ENCODE peak calls at places on chromosome 21, in six cellular contexts. H, P, A, N, C and E are unnamed samples.

GRCh38 chr21:14736162-14736561 is 190.0 kb upstream of the SAMSN1 start:
- DNase-seq in C (no peak), N (no peak), H (no peak), P (no peak), A (no peak), E (peak; percentile 3)

GRCh38 chr21:17538576-17538975 is 25.7 kb downstream of the CXADR start:
- DNase-seq in A (no peak), H (no peak), C (no peak), P (no peak), N (no peak), E (no peak)

GRCh38 chr21:14520535-14520934 is 25.6 kb downstream of the SAMSN1 start:
- DNase-seq in P (no peak), N (no peak), A (no peak), C (no peak), H (no peak), E (no peak)

GRCh38 chr21:24023936-24024335 is 1583.3 kb downstream of the MRPL39 start:
- DNase-seq in A (no peak), P (no peak), N (no peak), H (peak; percentile 1), C (no peak), E (no peak)

GRCh38 chr21:36820176-36821031 is 121.5 kb downstream of the SIM2 start:
- DNase-seq in A (no peak), H (peak; percentile 7), N (no peak), P (no peak), C (peak; percentile 89), E (no peak)

GRCh38 chr21:37452222-37452621 is 85.6 kb downstream of the DYRK1A start:
- DNase-seq in N (no peak), C (no peak), A (peak; percentile 92), P (no peak), H (peak; percentile 94), E (no peak)

GRCh38 chr21:26977741-26978140 is 10.9 kb upstream of the ADAMTS5 start:
- DNase-seq in N (no peak), C (no peak), A (peak; percentile 22), P (no peak), H (peak; percentile 32), E (no peak)

GRCh38 chr21:35169574-35169973 is 120.5 kb upstream of the RUNX1 start:
- DNase-seq in A (no peak), N (no peak), P (no peak), C (no peak), H (no peak), E (no peak)

GRCh38 chr21:27268290-27268689 is 301.4 kb upstream of the ADAMTS5 start:
- DNase-seq in P (no peak), N (no peak), C (no peak), H (peak; percentile 62), A (peak; percentile 52), E (no peak)

GRCh38 chr21:28089599-28090421 is 902.9 kb downstream of the LTN1 start:
- DNase-seq in H (no peak), A (no peak), N (no peak), C (peak; percentile 30), P (no peak), E (no peak)

GRCh38 chr21:21612446-21612845 is 614.2 kb downstream of the NCAM2 start:
- DNase-seq in P (no peak), C (peak; percentile 33), A (peak; percentile 93), H (peak; percentile 95), N (no peak), E (no peak)

GRCh38 chr21:37849703-37850102 is 66.6 kb downstream of the KCNJ6 start:
- DNase-seq in A (peak; percentile 89), N (no peak), P (no peak), C (no peak), H (peak; percentile 91), E (no peak)

GRCh38 chr21:38912355-38912619 is 106.6 kb downstream of the ETS2 start:
- DNase-seq in C (no peak), A (peak; percentile 71), H (peak; percentile 70), P (no peak), N (no peak), E (no peak)

GRCh38 chr21:35211767-35212166 is 162.7 kb upstream of the RUNX1 start:
- DNase-seq in H (peak; percentile 23), N (no peak), A (no peak), C (no peak), P (no peak), E (no peak)

GRCh38 chr21:36171327-36171726 is 14.7 kb downstream of the DOP1B start:
- DNase-seq in N (no peak), A (no peak), C (peak; percentile 8), H (no peak), P (no peak), E (no peak)

GRCh38 chr21:31198575-31198974 is 145.5 kb downstream of the TIAM1 start:
- DNase-seq in H (peak; percentile 41), A (peak; percentile 23), N (no peak), P (peak; percentile 11), C (no peak), E (peak; percentile 69)

GRCh38 chr21:38095220-38095619 is 161.6 kb upstream of the KCNJ15 start:
- DNase-seq in P (no peak), H (peak; percentile 16), N (no peak), A (no peak), C (no peak), E (no peak)

GRCh38 chr21:36125513-36126121 is 9.3 kb upstream of the CBR3 start:
- DNase-seq in A (peak; percentile 52), H (peak; percentile 60), P (peak; percentile 21), C (no peak), N (no peak), E (peak; percentile 63)

GRCh38 chr21:39385299-39386145 is 36.6 kb upstream of the HMGN1 start:
- DNase-seq in C (no peak), P (peak; percentile 49), H (peak; percentile 77), A (peak; percentile 63), N (peak; percentile 95), E (no peak)

GRCh38 chr21:27134513-27134912 is 167.6 kb upstream of the ADAMTS5 start:
- DNase-seq in N (no peak), H (peak; percentile 2), P (no peak), C (no peak), A (no peak), E (no peak)

GRCh38 chr21:26469789-26470188 is 103.3 kb downstream of the CYYR1 start:
- DNase-seq in N (no peak), A (peak; percentile 74), H (peak; percentile 80), P (no peak), C (no peak), E (no peak)

GRCh38 chr21:43911935-43912487 is 47.0 kb downstream of the AGPAT3 start:
- DNase-seq in C (no peak), A (no peak), N (no peak), P (no peak), H (no peak), E (no peak)
- H3K4me1 ChIP-seq in C (no peaks in the 10 kb centered on the region), A (peaks cover 3% of the 10 kb centered on the region), N (no peaks in the 10 kb centered on the region), P (peaks cover 8% of the 10 kb centered on the region), H (no peaks in the 10 kb centered on the region), E (no peaks in the 10 kb centered on the region)

GRCh38 chr21:33645730-33646129 is 3.4 kb downstream of the ITSN1 start:
- DNase-seq in P (no peak), N (no peak), H (no peak), C (no peak), A (no peak), E (no peak)
- H3K27ac ChIP-seq in P (no peak overlapping the region), N (no peak overlapping the region), H (no peak overlapping the region), C (no peak overlapping the region), A (no peak overlapping the region), E (no peak overlapping the region)

GRCh38 chr21:42461881-42462877 is 33.8 kb downstream of the RSPH1 start:
- DNase-seq in P (no peak), N (peak; percentile 54), C (peak; percentile 30), A (no peak), H (no peak), E (peak; percentile 66)

GRCh38 chr21:42465008-42465878 is 30.8 kb downstream of the RSPH1 start:
- DNase-seq in C (no peak), H (peak; percentile 6), N (peak; percentile 56), A (no peak), P (no peak), E (no peak)

GRCh38 chr21:42466700-42467612 is 29.1 kb downstream of the RSPH1 start:
- DNase-seq in P (no peak), H (peak; percentile 52), N (no peak), C (peak; percentile 61), A (peak; percentile 39), E (peak; percentile 58)

GRCh38 chr21:42461185-42461520 is 34.9 kb downstream of the RSPH1 start:
- DNase-seq in A (no peak), N (no peak), C (no peak), H (no peak), P (no peak), E (no peak)

GRCh38 chr21:42463861-42464515 is 32.0 kb downstream of the RSPH1 start:
- DNase-seq in H (peak; percentile 61), C (peak; percentile 82), N (no peak), A (peak; percentile 63), P (peak; percentile 75), E (peak; percentile 92)
- H3K4me1 ChIP-seq in H (no peaks in the 10 kb centered on the region), C (peaks cover 11% of the 10 kb centered on the region), N (peaks cover 40% of the 10 kb centered on the region), A (no peaks in the 10 kb centered on the region), P (peaks cover 60% of the 10 kb centered on the region), E (peaks cover 94% of the 10 kb centered on the region)

GRCh38 chr21:41948901-41949300 is 4.9 kb downstream of the C2CD2 start:
- DNase-seq in C (no peak), H (no peak), P (no peak), N (no peak), A (no peak), E (no peak)

GRCh38 chr21:41947596-41948403 is 6.0 kb downstream of the C2CD2 start:
- DNase-seq in C (no peak), H (peak; percentile 53), A (peak; percentile 31), N (no peak), P (no peak), E (no peak)

GRCh38 chr21:41945982-41946381 is 7.8 kb downstream of the C2CD2 start:
- DNase-seq in H (no peak), N (no peak), P (no peak), A (no peak), C (no peak), E (no peak)

GRCh38 chr21:41950941-41951408 is 2.8 kb downstream of the C2CD2 start:
- DNase-seq in A (no peak), C (peak; percentile 51), P (no peak), N (no peak), H (no peak), E (no peak)

DNA sequence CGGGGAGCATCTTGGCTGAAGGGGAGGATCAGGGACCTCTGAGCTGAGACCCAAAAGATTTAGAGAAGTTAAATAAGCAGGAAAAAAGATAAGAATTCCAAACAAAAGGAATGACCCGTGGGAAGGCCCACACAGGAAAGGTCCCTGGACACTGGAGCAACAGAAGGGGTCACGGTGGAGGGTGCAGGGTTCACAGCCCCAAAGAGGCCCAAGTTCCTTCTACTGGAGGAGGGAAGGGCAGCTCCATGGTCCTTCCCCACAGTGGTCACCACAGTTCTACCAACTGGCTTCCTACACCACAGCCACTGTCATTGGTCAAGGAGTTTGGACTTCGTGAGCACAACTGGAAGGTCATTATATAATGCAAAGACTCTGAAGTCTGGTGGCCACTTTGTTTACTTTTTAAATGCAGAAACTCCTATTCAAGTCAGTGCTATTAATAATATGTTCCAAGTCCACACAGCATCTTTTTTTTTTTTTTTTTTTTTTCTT is 5.4 kb downstream of the C2CD2 start:
- DNase-seq in N (no peak), P (no peak), C (no peak), H (no peak), A (no peak), E (no peak)
- H3K27ac ChIP-seq in N (no peak overlapping the region), P (no peak overlapping the region), C (no peak overlapping the region), H (no peak overlapping the region), A (no peak overlapping the region), E (no peak overlapping the region)

DNA sequence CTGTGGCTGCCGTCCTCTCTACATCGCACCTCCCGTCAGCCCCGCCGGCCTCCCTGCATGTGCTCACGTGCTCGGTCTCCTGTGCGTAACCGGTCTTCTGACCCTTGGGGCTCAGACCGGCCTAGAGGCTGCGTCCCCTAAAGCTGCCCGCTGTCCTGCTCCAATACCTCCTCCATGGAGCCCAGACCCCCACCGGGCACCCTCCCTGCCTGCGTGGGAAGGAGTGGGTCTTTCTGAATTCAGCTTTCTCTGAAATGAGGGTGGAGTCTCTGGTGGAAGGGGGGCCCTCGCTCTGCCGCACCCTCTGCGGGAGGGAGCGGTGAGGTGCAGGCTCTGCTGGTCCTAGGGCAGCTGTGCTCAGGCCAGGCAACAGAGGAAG is 18.7 kb upstream of the POFUT2 start:
- DNase-seq in H (no peak), C (no peak), P (no peak), A (no peak), N (no peak), E (no peak)
- H3K4me1 ChIP-seq in H (peaks cover 33% of the 10 kb centered on the region), C (no peaks in the 10 kb centered on the region), P (peaks cover 17% of the 10 kb centered on the region), A (peaks cover 44% of the 10 kb centered on the region), N (peaks cover 4% of the 10 kb centered on the region), E (no peaks in the 10 kb centered on the region)